ENCODE peak calls at places on chromosome 7, in nine cellular contexts. B is head of caudate nucleus; K is stimulated activated naive B cell treated with anti-CD40 and anti-IgM and Interleukin-4, amounts not matched to agents 10 μg/mL and 1 μg/mL and 100 μg/mL, for 72 hours; N is HCEC 1CT; S is smooth muscle cell of the brain vasculature; T is activated effector memory CD4-positive, alpha-beta T cell treated with anti-CD3 and anti-CD28 coated beads, Interleukin-2, amount 50 U/mL, for 16 hours; X is IMR-90; V is HAP-1; M is H9. I is an unnamed sample.

GRCh38 chr7:159024280-159024951 is 120.3 kb downstream of the VIPR2 start:
- DNase-seq in B (no peak), K (no peak), N (no peak), S (no peak), T (peak; percentile 53), X (no peak), V (no peak), M (peak; percentile 23), I (no peak)

GRCh38 chr7:157276731-157277562 is 59.9 kb upstream of the DNAJB6 start:
- DNase-seq in B (no peak), K (no peak), N (peak; percentile 11), S (no peak), T (peak; percentile 67), X (peak; percentile 51), V (no peak), M (no peak), I (peak; percentile 38)

GRCh38 chr7:13850185-13850752 is 139.2 kb downstream of the ETV1 start:
- DNase-seq in B (no peak), K (no peak), N (peak; percentile 99), S (peak; percentile 77), T (peak; percentile 79), X (peak; percentile 99), V (no peak), M (no peak), I (peak; percentile 26)

GRCh38 chr7:47313564-47313963 is 268.3 kb downstream of the TNS3 start:
- DNase-seq in B (no peak), K (no peak), N (no peak), S (no peak), T (no peak), X (no peak), V (no peak), M (no peak), I (no peak)

GRCh38 chr7:90474284-90475210 is 5.1 kb downstream of the PTTG1IP2 start:
- DNase-seq in B (no peak), K (no peak), N (peak; percentile 92), S (no peak), T (no peak), X (peak; percentile 73), V (no peak), M (no peak), I (no peak)

GRCh38 chr7:39686261-39686924 is 63.0 kb downstream of the RALA start:
- DNase-seq in B (no peak), K (no peak), N (peak; percentile 44), S (no peak), T (no peak), X (peak; percentile 47), V (no peak), M (no peak), I (peak; percentile 50)

GRCh38 chr7:103116511-103116910 is 32.4 kb downstream of the NAPEPLD start:
- DNase-seq in B (no peak), K (no peak), N (no peak), S (no peak), T (no peak), X (no peak), V (no peak), M (no peak), I (no peak)

GRCh38 chr7:5020098-5020497 is 25.6 kb upstream of the RBAK start:
- DNase-seq in B (no peak), K (no peak), N (no peak), S (no peak), T (no peak), X (no peak), V (no peak), M (no peak), I (no peak)

GRCh38 chr7:150972094-150972493 is 6.0 kb downstream of the KCNH2 start:
- DNase-seq in B (peak; percentile 80), K (no peak), N (no peak), S (no peak), T (no peak), X (peak; percentile 44), V (no peak), M (no peak), I (no peak)

GRCh38 chr7:51046103-51046466 is 263.4 kb upstream of the GRB10 start:
- DNase-seq in B (no peak), K (no peak), N (no peak), S (no peak), T (no peak), X (no peak), V (no peak), M (no peak), I (no peak)

GRCh38 chr7:24962418-24962962 is 17.5 kb downstream of the OSBPL3 start:
- DNase-seq in B (no peak), K (no peak), N (no peak), S (no peak), T (no peak), X (no peak), V (no peak), M (no peak), I (no peak)

GRCh38 chr7:15305002-15305600 is 256.7 kb downstream of the AGMO start:
- DNase-seq in B (peak; percentile 53), K (no peak), N (peak; percentile 59), S (peak; percentile 20), T (no peak), X (peak; percentile 39), V (peak; percentile 44), M (peak; percentile 38), I (no peak)

GRCh38 chr7:40945788-40946187 is 757.1 kb downstream of the INHBA start:
- DNase-seq in B (no peak), K (no peak), N (no peak), S (no peak), T (no peak), X (no peak), V (no peak), M (no peak), I (no peak)

GRCh38 chr7:127208351-127208750 is 44.4 kb downstream of the GRM8 start:
- DNase-seq in B (no peak), K (no peak), N (no peak), S (no peak), T (no peak), X (no peak), V (no peak), M (no peak), I (no peak)

GRCh38 chr7:120991133-120991532 is 2.6 kb downstream of the CPED1 start:
- DNase-seq in B (no peak), K (no peak), N (no peak), S (no peak), T (no peak), X (no peak), V (no peak), M (no peak), I (no peak)

GRCh38 chr7:67743501-67743900 is 746.9 kb downstream of the TYW1 start:
- DNase-seq in B (no peak), K (no peak), N (no peak), S (no peak), T (no peak), X (no peak), V (no peak), M (no peak), I (no peak)

GRCh38 chr7:318476-319266 is 28.7 kb downstream of the FOXL3 start:
- DNase-seq in B (no peak), K (no peak), N (no peak), S (no peak), T (no peak), X (no peak), V (no peak), M (no peak), I (no peak)

GRCh38 chr7:97835296-97836138 is 36.7 kb downstream of the ASNS start:
- DNase-seq in B (peak; percentile 64), K (peak; percentile 23), N (peak; percentile 48), S (peak; percentile 31), T (peak; percentile 82), X (peak; percentile 63), V (peak; percentile 56), M (peak; percentile 50), I (peak; percentile 41)

GRCh38 chr7:106139253-106140251 is 27.4 kb upstream of the SYPL1 start:
- DNase-seq in B (peak; percentile 12), K (no peak), N (no peak), S (no peak), T (no peak), X (peak; percentile 52), V (no peak), M (no peak), I (no peak)

GRCh38 chr7:55557666-55558188 is 14.6 kb downstream of the VOPP1 start:
- DNase-seq in B (no peak), K (peak; percentile 61), N (no peak), S (no peak), T (no peak), X (no peak), V (peak; percentile 6), M (peak; percentile 72), I (peak; percentile 76)

GRCh38 chr7:92994889-92995288 is 122.9 kb downstream of the SAMD9 start:
- DNase-seq in B (no peak), K (no peak), N (no peak), S (no peak), T (no peak), X (no peak), V (no peak), M (no peak), I (no peak)

GRCh38 chr7:92437956-92438491 is 9.3 kb upstream of the GATAD1 start:
- DNase-seq in B (no peak), K (no peak), N (no peak), S (no peak), T (no peak), X (no peak), V (no peak), M (peak; percentile 56), I (no peak)

GRCh38 chr7:23664122-23664521 is 15.9 kb upstream of the FAM221A start:
- DNase-seq in B (no peak), K (no peak), N (no peak), S (no peak), T (no peak), X (no peak), V (no peak), M (no peak), I (no peak)

GRCh38 chr7:27176962-27177794 is 3.1 kb upstream of the HOXA10 start:
- DNase-seq in B (no peak), K (no peak), N (peak; percentile 48), S (no peak), T (peak; percentile 44), X (no peak), V (no peak), M (peak; percentile 20), I (no peak)

GRCh38 chr7:73526892-73527821 is 5.1 kb upstream of the BAZ1B start:
- DNase-seq in B (no peak), K (no peak), N (no peak), S (no peak), T (no peak), X (no peak), V (no peak), M (no peak), I (no peak)

GRCh38 chr7:85004402-85004801 is 182.5 kb downstream of the SEMA3D start:
- DNase-seq in B (no peak), K (no peak), N (peak; percentile 36), S (peak; percentile 70), T (no peak), X (peak; percentile 29), V (no peak), M (no peak), I (no peak)

GRCh38 chr7:150891740-150892139 is 39.4 kb downstream of the AOC1 start:
- DNase-seq in B (no peak), K (no peak), N (no peak), S (no peak), T (no peak), X (no peak), V (no peak), M (no peak), I (no peak)

GRCh38 chr7:101125989-101126650 is 784 bp upstream of the SERPINE1 start:
- DNase-seq in B (peak; percentile 33), K (no peak), N (peak; percentile 65), S (no peak), T (no peak), X (peak; percentile 75), V (no peak), M (no peak), I (peak; percentile 43)

GRCh38 chr7:69598487-69599148 is 343 bp downstream of the AUTS2 start:
- DNase-seq in B (peak; percentile 30), K (peak; percentile 6), N (no peak), S (no peak), T (no peak), X (no peak), V (no peak), M (no peak), I (peak; percentile 43)

GRCh38 chr7:85392789-85393188 is 205.9 kb upstream of the SEMA3D start:
- DNase-seq in B (no peak), K (no peak), N (no peak), S (no peak), T (no peak), X (no peak), V (no peak), M (no peak), I (no peak)

GRCh38 chr7:95693551-95694333 is 78.6 kb upstream of the DYNC1I1 start:
- DNase-seq in B (no peak), K (no peak), N (peak; percentile 31), S (no peak), T (no peak), X (peak; percentile 2), V (no peak), M (no peak), I (no peak)